ENCODE peak calls at places on chromosomes 12 and 14, in five cellular contexts. One of them, this sample, is unnamed. For H3K4me1, the result is how much of the 10 kb centered on the place peaks cover.

GRCh38 chr14:84535491-84535890 is 994.5 kb upstream of the FLRT2 start:
- DNase-seq in right lobe of liver: no peak
- DNase-seq in left ventricle myocardium inferior: no peak
- DNase-seq in cardiac muscle cell: peak
- DNase-seq in stomach: no peak
- DNase-seq in this sample: no peak

GRCh38 chr14:66288511-66288910 is 197.7 kb upstream of the CCDC196 start:
- DNase-seq in right lobe of liver: no peak
- DNase-seq in left ventricle myocardium inferior: no peak
- DNase-seq in cardiac muscle cell: no peak
- DNase-seq in stomach: no peak
- DNase-seq in this sample: no peak

GRCh38 chr12:93783827-93784226 is 106.7 kb downstream of the CRADD start:
- DNase-seq in right lobe of liver: no peak
- DNase-seq in left ventricle myocardium inferior: no peak
- DNase-seq in cardiac muscle cell: no peak
- DNase-seq in stomach: no peak
- DNase-seq in this sample: peak

GRCh38 chr12:94182971-94183701 is 34.8 kb downstream of the PLXNC1 start:
- DNase-seq in right lobe of liver: no peak
- DNase-seq in left ventricle myocardium inferior: no peak
- DNase-seq in cardiac muscle cell: peak
- DNase-seq in stomach: no peak
- DNase-seq in this sample: no peak

GRCh38 chr14:101881426-101881825 is 82.9 kb upstream of the DYNC1H1 start:
- DNase-seq in right lobe of liver: no peak
- DNase-seq in left ventricle myocardium inferior: no peak
- DNase-seq in cardiac muscle cell: no peak
- DNase-seq in stomach: no peak
- DNase-seq in this sample: no peak

GRCh38 chr12:95418142-95418541 is 55.8 kb upstream of the METAP2 start:
- DNase-seq in right lobe of liver: no peak
- DNase-seq in left ventricle myocardium inferior: no peak
- DNase-seq in cardiac muscle cell: no peak
- DNase-seq in stomach: no peak
- DNase-seq in this sample: no peak

GRCh38 chr14:24077086-24077485 is 5.7 kb downstream of the CPNE6 start:
- DNase-seq in right lobe of liver: no peak
- DNase-seq in left ventricle myocardium inferior: no peak
- DNase-seq in cardiac muscle cell: no peak
- DNase-seq in stomach: no peak
- DNase-seq in this sample: no peak

GRCh38 chr14:63893701-63894458 is 41.1 kb downstream of the SYNE2 start:
- DNase-seq in right lobe of liver: peak
- DNase-seq in left ventricle myocardium inferior: peak
- DNase-seq in cardiac muscle cell: peak
- DNase-seq in stomach: peak
- DNase-seq in this sample: no peak

GRCh38 chr14:95520346-95520745 is 3.9 kb upstream of the SYNE3 start:
- DNase-seq in right lobe of liver: no peak
- DNase-seq in left ventricle myocardium inferior: no peak
- DNase-seq in cardiac muscle cell: no peak
- DNase-seq in stomach: no peak
- DNase-seq in this sample: no peak
- H3K4me1 ChIP-seq in right lobe of liver: under half
- H3K4me1 ChIP-seq in left ventricle myocardium inferior: half or more
- H3K4me1 ChIP-seq in cardiac muscle cell: under half
- H3K4me1 ChIP-seq in stomach: half or more
- H3K4me1 ChIP-seq in this sample: under half

DNA sequence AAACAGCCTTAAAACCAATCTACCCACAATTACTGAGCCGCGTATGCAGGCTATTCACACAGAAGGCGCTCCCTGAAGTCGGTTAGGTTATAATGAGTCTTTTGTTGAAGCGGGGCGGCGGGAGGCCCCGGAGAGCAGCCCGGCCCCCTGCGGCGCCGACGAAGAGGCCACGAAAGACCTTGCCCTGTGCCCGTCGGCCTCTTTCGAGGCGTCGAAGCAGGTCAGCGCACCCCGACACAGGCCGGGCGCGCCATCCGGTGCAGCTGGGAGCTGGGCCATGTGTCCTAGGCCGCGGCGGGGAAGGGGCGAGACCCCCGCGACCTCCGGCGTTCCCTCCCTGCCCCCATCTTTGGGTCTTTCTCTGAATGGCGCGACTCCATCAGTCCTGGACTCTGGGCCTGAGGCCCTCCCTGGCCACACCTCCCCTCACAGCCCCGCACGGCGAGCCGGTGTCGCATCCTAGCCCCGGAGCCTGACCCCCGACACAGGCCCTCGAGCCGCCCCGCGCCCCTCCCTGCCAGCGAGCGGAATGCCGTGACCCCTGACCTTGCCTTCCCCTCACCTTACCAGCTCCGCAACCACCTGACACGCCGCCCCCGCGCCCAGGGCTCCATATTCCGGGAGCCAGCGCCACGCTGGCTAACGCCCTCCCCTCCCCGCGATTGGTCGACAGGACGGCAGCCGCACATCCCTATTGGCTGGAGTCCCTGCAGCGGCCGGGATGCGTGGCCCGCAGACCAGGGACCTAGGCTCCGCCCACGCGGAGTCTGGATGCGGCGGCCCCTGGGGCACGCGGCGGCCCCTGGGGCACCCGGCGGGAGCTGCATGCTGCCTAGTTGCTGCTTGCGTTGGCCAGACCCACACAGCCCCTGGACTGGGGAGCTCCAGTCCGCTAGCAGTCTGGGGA is at the start of gene SLC11A2:
- DNase-seq in right lobe of liver: peak
- DNase-seq in left ventricle myocardium inferior: peak
- DNase-seq in cardiac muscle cell: peak
- DNase-seq in stomach: peak
- DNase-seq in this sample: peak
- TF ChIP-seq CTCF in right lobe of liver: peak
- TF ChIP-seq CTCF in left ventricle myocardium inferior: no peak
- TF ChIP-seq CTCF in cardiac muscle cell: no peak
- TF ChIP-seq CTCF in stomach: no peak
- TF ChIP-seq CTCF in this sample: no peak

GRCh38 chr12:49091836-49092085 is 2.8 kb downstream of the DHH start:
- DNase-seq in right lobe of liver: no peak
- DNase-seq in left ventricle myocardium inferior: no peak
- DNase-seq in cardiac muscle cell: no peak
- DNase-seq in stomach: no peak
- DNase-seq in this sample: no peak
- H3K4me3 ChIP-seq in right lobe of liver: no peak
- H3K4me3 ChIP-seq in left ventricle myocardium inferior: peak
- H3K4me3 ChIP-seq in cardiac muscle cell: peak
- H3K4me3 ChIP-seq in stomach: peak
- H3K4me3 ChIP-seq in this sample: peak

DNA sequence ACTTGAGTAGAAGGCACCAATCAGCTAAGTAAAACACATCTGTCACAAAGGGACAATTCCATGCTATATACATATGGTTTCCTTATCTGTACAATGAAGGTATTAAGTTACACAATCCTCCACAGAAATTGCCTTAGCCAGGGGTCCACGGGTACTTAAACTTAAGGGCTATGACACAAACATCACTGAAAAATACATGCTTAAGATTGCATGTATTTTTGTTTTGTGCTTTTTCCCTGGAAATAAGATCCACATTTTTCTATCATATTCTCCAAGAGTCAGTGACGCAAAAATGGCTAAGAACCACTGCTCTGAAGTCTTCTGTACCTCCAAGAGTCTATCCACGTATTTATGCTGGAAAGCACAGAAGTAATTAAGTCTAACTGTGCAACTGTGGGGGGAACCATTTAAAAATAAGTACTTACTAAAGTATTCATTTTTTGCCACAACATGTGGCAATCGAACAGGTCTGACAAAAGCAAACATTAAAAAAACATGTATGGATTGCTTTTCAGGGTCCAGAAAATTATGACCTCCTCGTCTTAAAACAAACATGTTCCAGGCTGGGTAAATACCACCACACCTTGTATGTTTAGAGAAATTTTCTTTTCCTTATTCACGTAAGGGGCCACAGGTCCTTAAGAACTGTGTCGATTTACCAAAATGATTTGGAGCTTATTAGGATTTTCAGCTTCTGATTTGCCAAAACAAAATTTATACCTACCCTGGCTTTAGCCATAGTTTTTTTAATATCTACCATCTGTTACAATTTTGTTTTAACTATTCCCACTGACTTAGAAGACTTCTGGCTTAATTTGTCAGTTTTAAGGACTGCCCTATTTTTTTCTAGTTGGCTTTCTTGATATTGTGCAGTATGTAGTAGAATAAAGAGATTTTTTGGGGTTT is 2.8 kb downstream of the SLC38A2 start:
- DNase-seq in right lobe of liver: no peak
- DNase-seq in left ventricle myocardium inferior: no peak
- DNase-seq in cardiac muscle cell: peak
- DNase-seq in stomach: no peak
- DNase-seq in this sample: no peak
- H3K4me1 ChIP-seq in right lobe of liver: half or more
- H3K4me1 ChIP-seq in left ventricle myocardium inferior: half or more
- H3K4me1 ChIP-seq in cardiac muscle cell: under half
- H3K4me1 ChIP-seq in stomach: half or more
- H3K4me1 ChIP-seq in this sample: half or more

DNA sequence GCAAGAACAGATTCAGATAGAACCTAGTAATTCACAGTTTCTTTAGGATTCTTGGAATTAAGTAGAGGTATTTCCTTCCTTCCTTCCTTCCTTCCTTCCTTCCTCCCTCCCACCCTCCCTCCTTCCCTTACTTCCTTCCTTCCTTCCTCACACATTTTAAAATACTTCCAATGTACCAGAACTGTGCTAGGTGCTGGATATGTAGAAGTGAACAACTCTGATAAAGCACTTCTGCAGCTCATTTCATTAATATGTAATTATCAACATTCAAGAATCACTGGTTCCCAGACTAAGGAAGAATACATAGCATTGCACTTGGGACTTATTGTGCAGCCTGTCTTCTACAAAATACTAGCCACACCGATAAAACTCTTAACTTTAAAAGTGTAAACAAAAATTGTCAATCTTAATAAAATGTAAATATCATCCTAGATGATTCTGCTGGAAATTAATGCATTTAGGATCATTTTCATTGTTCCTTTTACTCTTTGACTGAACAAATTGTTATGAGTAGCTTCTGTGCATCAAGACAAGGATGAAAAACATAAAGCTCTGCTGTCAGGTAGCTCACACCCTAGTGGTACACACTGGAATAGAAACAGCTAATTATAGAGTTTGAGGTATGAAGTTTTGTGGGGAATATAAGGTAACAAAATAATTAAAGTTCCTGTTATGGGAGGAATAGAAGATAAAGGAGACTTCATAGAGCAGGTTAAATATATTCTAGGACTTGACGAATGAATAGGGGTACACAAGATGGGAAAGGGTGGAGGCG is 99.9 kb upstream of the MYF6 start:
- DNase-seq in right lobe of liver: no peak
- DNase-seq in left ventricle myocardium inferior: no peak
- DNase-seq in cardiac muscle cell: no peak
- DNase-seq in stomach: no peak
- DNase-seq in this sample: no peak
- TF ChIP-seq CTCF in right lobe of liver: peak
- TF ChIP-seq CTCF in left ventricle myocardium inferior: peak
- TF ChIP-seq CTCF in cardiac muscle cell: peak
- TF ChIP-seq CTCF in stomach: no peak
- TF ChIP-seq CTCF in this sample: no peak

This sample was measured in adrenal gland.